ENCODE peak calls at places on chromosomes 7 and 10, in five cellular contexts. W is SJSA1; Y is A549; X is mucosa of descending colon; O is CD4-positive, CD25-positive, alpha-beta regulatory T cell. S is an unnamed sample. For H3K9me3, the result is how much of the 10 kb centered on the place peaks cover.

GRCh38 chr7:105794741-105795729 is 81.4 kb downstream of the ATXN7L1 start:
- DNase-seq in W (no peak), Y (no peak), X (no peak), O (no peak), S (no peak)

GRCh38 chr7:93690021-93690420 is 115.5 kb upstream of the CALCR start:
- DNase-seq in W (no peak), Y (no peak), X (no peak), O (no peak), S (no peak)

GRCh38 chr10:15897282-15897681 is 37.0 kb upstream of the MINDY3 start:
- DNase-seq in W (no peak), Y (no peak), X (no peak), O (no peak), S (no peak)

GRCh38 chr7:112450807-112451661 is 774 bp downstream of the IFRD1 start:
- DNase-seq in W (peak), Y (peak), X (peak), O (peak), S (peak)

GRCh38 chr7:112205348-112206237 is 606 bp downstream of the DOCK4 start:
- DNase-seq in W (no peak), Y (peak), X (peak), O (peak), S (peak)

GRCh38 chr7:114392686-114393085 is 21.9 kb upstream of the FOXP2 start:
- DNase-seq in W (no peak), Y (no peak), X (no peak), O (no peak), S (no peak)

GRCh38 chr7:51141451-51141971 is 175.1 kb downstream of the COBL start:
- DNase-seq in W (no peak), Y (peak), X (no peak), O (no peak), S (no peak)

GRCh38 chr7:139044813-139045794 is 9.3 kb upstream of the ZC3HAV1L start:
- DNase-seq in W (no peak), Y (no peak), X (no peak), O (no peak), S (no peak)

GRCh38 chr7:158314394-158314793 is 273.2 kb downstream of the PTPRN2 start:
- DNase-seq in W (peak), Y (no peak), X (no peak), O (no peak), S (no peak)
- H3K9me3 ChIP-seq in W (under half), Y (under half), X (under half), O (under half), S (under half)

GRCh38 chr7:158193446-158193845 is 394.2 kb downstream of the PTPRN2 start:
- DNase-seq in W (no peak), Y (no peak), X (no peak), O (no peak), S (no peak)

GRCh38 chr7:158190756-158191155 is 396.9 kb downstream of the PTPRN2 start:
- DNase-seq in W (no peak), Y (no peak), X (no peak), O (no peak), S (no peak)

GRCh38 chr7:158191671-158192070 is 396.0 kb downstream of the PTPRN2 start:
- DNase-seq in W (no peak), Y (no peak), X (no peak), O (no peak), S (no peak)

GRCh38 chr7:158192956-158193355 is 394.7 kb downstream of the PTPRN2 start:
- DNase-seq in W (no peak), Y (no peak), X (no peak), O (no peak), S (no peak)

DNA sequence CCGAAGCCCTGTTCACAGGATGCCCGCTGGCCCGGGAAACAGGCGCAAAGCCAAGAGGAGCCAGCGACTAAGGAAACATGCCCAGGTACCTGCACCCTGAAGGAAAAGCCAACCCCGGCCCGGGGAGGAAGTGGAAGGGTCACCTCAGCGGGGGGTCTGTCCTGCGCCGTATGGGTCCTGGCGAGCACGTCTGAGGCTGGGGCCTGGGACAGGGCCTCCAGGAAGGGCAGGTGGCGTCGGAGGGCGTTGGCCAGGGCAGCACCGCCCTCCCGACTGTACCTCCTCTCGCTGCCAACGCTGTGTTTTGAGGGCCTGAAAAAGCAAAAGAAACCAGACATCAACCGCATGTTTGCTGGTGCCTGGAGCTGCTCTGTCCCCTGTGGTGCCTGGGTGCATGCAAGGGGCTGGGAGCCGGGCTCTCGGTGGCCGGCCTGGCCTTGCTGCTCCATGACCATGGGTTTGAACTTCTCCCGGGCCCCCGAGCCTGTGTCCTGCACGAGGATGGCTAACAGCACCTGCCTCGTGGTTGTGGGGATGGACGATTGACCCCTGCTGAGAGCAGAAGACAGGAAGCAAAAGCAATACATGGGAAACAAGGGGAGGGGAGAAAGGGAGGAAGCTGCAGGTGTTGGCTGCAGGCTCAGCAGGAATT is 395.3 kb downstream of the PTPRN2 start:
- DNase-seq in W (no peak), Y (no peak), X (no peak), O (no peak), S (no peak)
- H3K9me3 ChIP-seq in W (under half), Y (under half), X (under half), O (under half), S (under half)

GRCh38 chr10:130762481-130762880 is 549.0 kb downstream of the TCERG1L start:
- DNase-seq in W (no peak), Y (no peak), X (no peak), O (no peak), S (no peak)

GRCh38 chr10:130763491-130763890 is 548.0 kb downstream of the TCERG1L start:
- DNase-seq in W (no peak), Y (no peak), X (no peak), O (no peak), S (no peak)

GRCh38 chr10:130763071-130763470 is 548.5 kb downstream of the TCERG1L start:
- DNase-seq in W (no peak), Y (no peak), X (no peak), O (no peak), S (no peak)

GRCh38 chr10:130761896-130762295 is 549.6 kb downstream of the TCERG1L start:
- DNase-seq in W (no peak), Y (no peak), X (no peak), O (no peak), S (no peak)

DNA sequence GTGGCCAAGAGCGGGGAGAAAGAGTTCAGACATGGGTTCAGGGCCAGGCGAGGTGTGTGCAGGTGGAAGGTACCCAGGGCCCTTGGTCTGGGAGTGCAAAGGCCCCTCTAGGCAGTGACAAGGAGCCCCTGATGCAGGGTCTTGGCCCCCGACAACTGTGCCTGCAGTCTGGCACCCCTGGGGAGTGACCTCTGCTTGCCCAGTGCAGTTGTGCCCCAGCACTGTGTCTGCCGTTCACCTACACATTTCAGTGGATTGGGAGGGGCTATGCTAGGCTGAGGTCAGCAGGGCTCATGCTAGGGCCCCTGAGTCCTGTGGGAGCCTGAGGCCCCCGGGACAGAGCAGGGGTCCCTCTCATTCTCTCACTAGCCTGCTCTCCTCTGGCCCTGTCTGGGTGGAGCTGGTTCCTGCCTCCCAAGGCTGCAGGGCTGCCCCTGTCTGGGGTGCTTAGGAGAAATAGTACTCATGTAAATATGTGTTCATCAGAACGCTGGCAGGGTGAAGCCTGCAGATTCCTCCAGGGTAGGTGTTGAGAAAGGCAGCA is 550.4 kb downstream of the TCERG1L start:
- DNase-seq in W (no peak), Y (no peak), X (no peak), O (no peak), S (no peak)
- H3K9me3 ChIP-seq in W (under half), Y (under half), X (under half), O (under half), S (under half)

GRCh38 chr7:30159153-30159552 is 24.4 kb downstream of the MTURN start:
- DNase-seq in W (no peak), Y (no peak), X (no peak), O (no peak), S (no peak)
- H3K9me3 ChIP-seq in W (under half), Y (under half), X (under half), O (under half), S (under half)

GRCh38 chr7:97021443-97022261 is 3.0 kb downstream of the DLX5 start:
- DNase-seq in W (peak), Y (no peak), X (no peak), O (no peak), S (no peak)
- H3K9me3 ChIP-seq in W (under half), Y (under half), X (under half), O (under half), S (under half)

DNA sequence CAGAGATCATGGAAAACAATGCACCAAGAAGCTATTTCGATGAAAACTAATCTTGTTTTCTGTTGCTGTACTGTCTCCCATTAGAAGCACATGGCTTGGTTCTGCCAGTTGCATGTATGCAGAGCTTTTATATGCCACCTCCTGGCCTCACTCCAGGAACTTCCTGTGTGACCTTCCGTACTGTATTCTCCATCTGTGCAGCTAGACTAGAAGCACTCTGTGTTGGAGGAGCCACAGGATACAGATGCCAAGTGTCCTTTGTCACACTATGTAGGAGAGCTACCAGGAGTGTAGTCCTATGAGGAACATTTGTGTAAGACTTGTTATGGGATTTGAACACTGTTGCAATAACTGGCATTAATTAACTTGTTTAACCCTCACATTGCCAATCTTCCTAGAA is 503.5 kb upstream of the TPK1 start:
- DNase-seq in W (no peak), Y (no peak), X (no peak), O (no peak), S (no peak)
- H3K9me3 ChIP-seq in W (under half), Y (under half), X (under half), O (under half), S (under half)

S was measured in T-helper 17 cell.